ENCODE peak calls at places on chromosome 18, in seven cellular contexts. E is amniotic stem cell, Y is GOT3, U is frontal cortex, B is endothelial cell, M is skeletal muscle cell, T is T-helper 1 cell. I is an unnamed sample.

GRCh38 chr18:78984941-78985784 is 5.5 kb downstream of the SALL3 start:
- DNase-seq in T (no peak), M (no peak), E (no peak), U (no peak), Y (no peak), B (peak), I (no peak)

GRCh38 chr18:32868424-32868823 is 95.6 kb upstream of the KLHL14 start:
- DNase-seq in B (no peak), U (no peak), T (no peak), E (no peak), M (no peak), Y (no peak), I (no peak)

GRCh38 chr18:24271381-24272331 is 126.0 kb downstream of the OSBPL1A start:
- DNase-seq in Y (peak), B (peak), E (peak), M (peak), T (no peak), U (peak), I (peak)

GRCh38 chr18:56569391-56569790 is 69.0 kb downstream of the TXNL1 start:
- DNase-seq in B (no peak), M (no peak), U (no peak), E (no peak), T (no peak), Y (no peak), I (no peak)

GRCh38 chr18:37567061-37567993 is 1.7 kb upstream of the CELF4 start:
- DNase-seq in M (no peak), Y (no peak), T (no peak), E (no peak), U (peak), B (no peak), I (no peak)

GRCh38 chr18:47748093-47748796 is 182.2 kb downstream of the SMAD2 start:
- DNase-seq in T (no peak), U (no peak), E (no peak), B (no peak), M (no peak), Y (no peak), I (no peak)

GRCh38 chr18:51447351-51447896 is 249.9 kb upstream of the MEX3C start:
- DNase-seq in T (no peak), E (no peak), B (no peak), M (no peak), Y (no peak), U (no peak), I (peak)

GRCh38 chr18:54224379-54225014 is at the start of gene MBD2:
- DNase-seq in E (peak), B (peak), Y (peak), M (peak), U (peak), T (peak), I (peak)

GRCh38 chr18:36075862-36076587 is 8.7 kb upstream of the RPRD1A start:
- DNase-seq in Y (no peak), U (no peak), T (no peak), E (peak), B (no peak), M (peak), I (no peak)